ENCODE peak calls at places on chromosome 13, in seven cellular contexts. Q, U, J, X, M, P and S are unnamed samples. For H3K36me3, the result is how much of the 10 kb centered on the place peaks cover.

GRCh38 chr13:72144625-72145024 is 277.6 kb upstream of the DACH1 start:
- DNase-seq in M (no peak), X (no peak), J (no peak), P (no peak), U (no peak), Q (no peak), S (no peak)

GRCh38 chr13:52128714-52129700 is at the start of gene NEK5:
- DNase-seq in X (peak), M (peak), U (no peak), Q (peak), P (peak), J (peak), S (no peak)

GRCh38 chr13:50222569-50223332 is 207.5 kb downstream of the KCNRG start:
- DNase-seq in M (no peak), U (no peak), Q (no peak), X (peak), J (no peak), P (no peak), S (no peak)

GRCh38 chr13:29901714-29902631 is 51.6 kb upstream of the UBL3 start:
- DNase-seq in J (peak), Q (no peak), U (no peak), X (peak), M (no peak), P (no peak), S (no peak)

GRCh38 chr13:98384739-98385138 is 192.2 kb downstream of the STK24 start:
- DNase-seq in M (no peak), U (no peak), X (peak), J (no peak), P (no peak), Q (no peak), S (no peak)

GRCh38 chr13:75762066-75762937 is 126.2 kb downstream of the LMO7 start:
- DNase-seq in J (peak), P (peak), Q (no peak), U (peak), X (peak), M (no peak), S (peak)

GRCh38 chr13:70080030-70080429 is 27.6 kb upstream of the ATXN8OS start:
- DNase-seq in M (no peak), X (no peak), U (no peak), J (no peak), Q (no peak), P (no peak), S (no peak)

GRCh38 chr13:92575782-92576181 is 650.8 kb upstream of the GPC6 start:
- DNase-seq in M (no peak), U (no peak), P (no peak), X (no peak), J (no peak), Q (no peak), S (no peak)

GRCh38 chr13:41974262-41974900 is 13.5 kb upstream of the VWA8 start:
- DNase-seq in M (no peak), U (no peak), P (peak), Q (no peak), X (peak), J (no peak), S (peak)

GRCh38 chr13:31094331-31095015 is 67.2 kb downstream of the HSPH1 start:
- DNase-seq in U (no peak), J (no peak), Q (no peak), P (no peak), X (peak), M (no peak), S (peak)

GRCh38 chr13:113794086-113794485 is 35.1 kb downstream of the TMEM255B start:
- DNase-seq in J (no peak), Q (no peak), X (no peak), U (no peak), P (no peak), M (no peak), S (no peak)

GRCh38 chr13:102697929-102698648 is 3.2 kb upstream of the METTL21C start:
- DNase-seq in J (no peak), X (no peak), Q (no peak), P (no peak), U (no peak), M (no peak), S (no peak)

GRCh38 chr13:84902243-84902642 is 897.0 kb downstream of the SLITRK6 start:
- DNase-seq in M (no peak), Q (no peak), X (no peak), P (no peak), U (no peak), J (no peak), S (no peak)

GRCh38 chr13:29465741-29466293 is 129.7 kb downstream of the SLC7A1 start:
- DNase-seq in M (no peak), U (no peak), X (peak), J (no peak), Q (no peak), P (peak), S (no peak)

GRCh38 chr13:50682966-50683365 is 160.5 kb downstream of the DLEU7 start:
- DNase-seq in U (no peak), X (no peak), J (no peak), P (no peak), M (no peak), Q (no peak), S (no peak)

GRCh38 chr13:80084086-80084676 is 256.7 kb downstream of the SPRY2 start:
- DNase-seq in M (no peak), P (no peak), U (no peak), Q (no peak), J (peak), X (peak), S (no peak)

GRCh38 chr13:66795636-66796035 is 434.5 kb downstream of the PCDH9 start:
- DNase-seq in J (no peak), P (no peak), Q (no peak), U (no peak), M (no peak), X (no peak), S (no peak)

GRCh38 chr13:78192721-78193120 is 274.1 kb upstream of the EDNRB start:
- DNase-seq in Q (no peak), P (no peak), U (no peak), J (no peak), M (no peak), X (no peak), S (no peak)

GRCh38 chr13:31119966-31120733 is 41.6 kb downstream of the HSPH1 start:
- DNase-seq in J (no peak), P (no peak), Q (no peak), U (no peak), M (no peak), X (no peak), S (no peak)

GRCh38 chr13:113116871-113117271 is 5.7 kb upstream of the F10 start:
- DNase-seq in Q (no peak), M (no peak), X (no peak), U (no peak), J (no peak), P (no peak), S (no peak)

DNA sequence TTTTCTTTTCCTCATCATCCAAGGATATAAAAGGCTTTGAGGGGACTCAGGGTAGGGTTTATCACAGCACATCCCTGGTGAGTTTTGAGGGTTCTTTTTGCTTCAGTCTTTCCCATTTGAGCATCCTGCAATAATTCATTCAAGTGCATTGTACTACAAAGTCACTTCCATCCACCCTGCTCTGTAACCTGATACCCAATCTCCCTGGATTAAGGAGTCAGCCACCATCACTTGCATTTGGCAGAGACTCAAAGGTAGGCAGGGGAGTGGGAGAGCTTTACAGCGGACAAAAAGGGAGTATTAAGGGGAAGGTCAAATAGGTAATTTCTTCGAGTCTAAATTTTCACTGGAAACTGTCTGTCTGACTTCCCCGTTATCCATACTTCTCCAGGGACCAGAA is 216.1 kb upstream of the TMTC4 start:
- DNase-seq in M (no peak), X (no peak), P (no peak), Q (no peak), J (no peak), U (no peak), S (no peak)
- H3K36me3 ChIP-seq in M (under half), X (under half), P (under half), Q (under half), J (under half), U (under half), S (under half)

GRCh38 chr13:99968521-99969367 is 2.8 kb downstream of the ZIC5 start:
- DNase-seq in M (peak), J (no peak), P (no peak), Q (no peak), X (no peak), U (no peak), S (no peak)
- TF ChIP-seq EZH2 in M (no peak), J (peak), P (no peak), Q (no peak), X (peak), U (no peak), S (peak)

GRCh38 chr13:24668511-24668910 is 11.7 kb upstream of the ATP12A start:
- DNase-seq in P (no peak), M (no peak), Q (no peak), U (no peak), J (no peak), X (no peak), S (no peak)

GRCh38 chr13:24663089-24663395 is 17.2 kb upstream of the ATP12A start:
- DNase-seq in P (no peak), X (no peak), M (no peak), U (no peak), Q (no peak), J (no peak), S (no peak)

GRCh38 chr13:24662195-24663088 is 17.8 kb upstream of the ATP12A start:
- DNase-seq in U (no peak), X (no peak), P (no peak), Q (no peak), M (no peak), J (no peak), S (no peak)

GRCh38 chr13:24661713-24662112 is 18.5 kb upstream of the ATP12A start:
- DNase-seq in X (no peak), Q (no peak), J (no peak), U (no peak), M (no peak), P (no peak), S (no peak)

GRCh38 chr13:24664726-24665409 is 15.3 kb upstream of the ATP12A start:
- DNase-seq in Q (no peak), J (no peak), X (peak), P (no peak), U (no peak), M (no peak), S (peak)
- H3K4me3 ChIP-seq in Q (no peak), J (no peak), X (no peak), P (no peak), U (no peak), M (no peak), S (no peak)

GRCh38 chr13:110371550-110372465 is 64.7 kb downstream of the COL4A2 start:
- DNase-seq in P (no peak), X (peak), J (peak), Q (no peak), M (no peak), U (peak), S (no peak)
- H3K36me3 ChIP-seq in P (under half), X (under half), J (under half), Q (under half), M (under half), U (under half), S (under half)

DNA sequence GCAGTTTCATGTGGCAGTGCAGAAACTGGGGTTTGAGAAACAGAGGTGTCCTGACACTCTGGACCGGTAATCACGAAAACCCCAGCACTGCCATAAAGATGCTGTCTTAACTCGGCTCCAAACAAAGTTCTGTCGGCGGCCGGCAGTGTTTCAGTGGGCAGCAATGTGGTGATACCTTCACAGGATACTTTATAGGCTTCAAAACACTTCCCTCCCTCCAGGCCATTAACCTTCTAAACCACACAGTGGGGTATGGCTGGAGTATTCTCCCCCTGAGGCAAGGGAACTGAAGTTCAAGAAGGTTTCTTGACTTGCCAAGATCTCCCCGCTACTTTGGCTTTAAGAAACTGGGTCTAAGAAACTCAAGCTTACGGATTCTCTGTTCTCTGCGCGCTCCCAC is 1.1 kb downstream of the RUBCNL start:
- DNase-seq in Q (no peak), X (no peak), M (peak), U (no peak), P (no peak), J (no peak), S (no peak)
- TF ChIP-seq EZH2 in Q (no peak), X (no peak), M (no peak), U (no peak), P (no peak), J (no peak), S (no peak)

DNA sequence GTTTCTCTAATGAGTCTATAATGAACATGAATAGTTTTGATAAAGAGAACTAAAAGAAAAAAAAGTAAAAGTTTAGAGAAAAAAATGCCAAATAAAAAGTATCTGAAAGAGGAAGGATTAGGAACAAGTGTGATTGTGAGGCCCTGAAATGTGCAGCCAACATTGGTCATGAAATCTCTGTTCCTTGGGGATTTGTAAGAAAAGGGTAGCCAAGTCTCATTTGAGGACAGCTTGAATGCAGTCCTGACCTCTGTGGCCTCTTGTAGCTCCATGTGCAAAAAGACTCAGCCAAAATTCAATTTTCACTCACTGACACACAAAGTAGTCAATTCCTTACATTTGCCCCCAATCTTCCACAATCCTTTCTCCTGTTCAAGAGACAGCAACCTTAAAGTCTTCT is 167.9 kb downstream of the KLF12 start:
- DNase-seq in J (no peak), Q (no peak), M (no peak), P (no peak), U (no peak), X (no peak), S (no peak)
- H3K4me3 ChIP-seq in J (no peak), Q (no peak), M (no peak), P (no peak), U (no peak), X (no peak), S (no peak)